ENCODE peak calls at places on chromosomes 7 and 10, in eight cellular contexts. L is DMS153; J is GM12878; N is stimulated activated CD4-positive, alpha-beta T cell treated with anti-CD3 and anti-CD28 coated beads, Interleukin-12 subunit alpha, Interleukin-12 subunit beta, amount 100 ng/mL, for 24 hours; G is naive B cell; Y is activated naive CD8-positive, alpha-beta T cell treated with anti-CD3 and anti-CD28 coated beads, Interleukin-2, amount 50 U/mL, for 24 hours; H is GM23248; T is nephron progenitor cell. R is an unnamed sample.
A peak's percentile ranks its signal among the peaks of the same experiment; 100 is the strongest.

GRCh38 chr7:108497082-108497725 is 28.7 kb downstream of the PNPLA8 start:
- DNase-seq in L (peak; percentile 16), J (peak; percentile 24), N (no peak), G (peak; percentile 59), Y (peak; percentile 51), H (peak; percentile 69), T (peak; percentile 55), R (peak; percentile 57)

GRCh38 chr10:77297370-77297692 is 340.3 kb downstream of the KCNMA1 start:
- DNase-seq in L (no peak), J (no peak), N (no peak), G (no peak), Y (no peak), H (peak; percentile 55), T (no peak), R (no peak)

GRCh38 chr10:37489658-37490003 is 364.2 kb downstream of the ANKRD30A start:
- DNase-seq in L (no peak), J (no peak), N (no peak), G (no peak), Y (no peak), H (no peak), T (no peak), R (no peak)

GRCh38 chr7:82697897-82698296 is 254.3 kb upstream of the CACNA2D1 start:
- DNase-seq in L (no peak), J (no peak), N (no peak), G (no peak), Y (no peak), H (peak; percentile 28), T (no peak), R (no peak)

GRCh38 chr10:115092555-115093285 is 445 bp upstream of the ATRNL1 start:
- DNase-seq in L (no peak), J (no peak), N (no peak), G (peak; percentile 35), Y (peak; percentile 5), H (peak; percentile 44), T (peak; percentile 74), R (peak; percentile 59)

GRCh38 chr7:40105879-40106473 is 28.4 kb downstream of the MPLKIP start:
- DNase-seq in L (no peak), J (no peak), N (no peak), G (no peak), Y (no peak), H (peak; percentile 15), T (no peak), R (no peak)

GRCh38 chr7:116380030-116380429 is 119.5 kb upstream of the CAV2 start:
- DNase-seq in L (no peak), J (no peak), N (no peak), G (no peak), Y (no peak), H (peak; percentile 79), T (no peak), R (no peak)

GRCh38 chr7:3300221-3300650 is 816 bp upstream of the SDK1 start:
- DNase-seq in L (peak; percentile 15), J (no peak), N (no peak), G (no peak), Y (peak; percentile 4), H (peak; percentile 6), T (peak; percentile 27), R (no peak)

GRCh38 chr7:148286150-148286549 is 304.4 kb upstream of the C7orf33 start:
- DNase-seq in L (no peak), J (no peak), N (no peak), G (no peak), Y (no peak), H (peak; percentile 19), T (no peak), R (peak; percentile 60)

GRCh38 chr10:1571587-1572237 is 165.6 kb downstream of the ADARB2 start:
- DNase-seq in L (no peak), J (no peak), N (no peak), G (no peak), Y (no peak), H (no peak), T (no peak), R (no peak)

GRCh38 chr10:31596765-31597164 is 277.7 kb downstream of the ZEB1 start:
- DNase-seq in L (no peak), J (no peak), N (no peak), G (no peak), Y (no peak), H (no peak), T (no peak), R (no peak)

GRCh38 chr10:17381502-17382142 is 72.8 kb downstream of the ST8SIA6 start:
- DNase-seq in L (no peak), J (no peak), N (no peak), G (no peak), Y (no peak), H (no peak), T (no peak), R (no peak)

GRCh38 chr7:101953248-101953819 is 135.9 kb downstream of the CUX1 start:
- DNase-seq in L (no peak), J (peak; percentile 48), N (no peak), G (no peak), Y (peak; percentile 12), H (peak; percentile 92), T (no peak), R (no peak)

GRCh38 chr7:106071356-106071998 is 40.6 kb downstream of the SYPL1 start:
- DNase-seq in L (peak; percentile 53), J (peak; percentile 98), N (no peak), G (peak; percentile 87), Y (peak; percentile 51), H (no peak), T (no peak), R (no peak)

GRCh38 chr10:78977761-78978305 is 90.9 kb upstream of the ZMIZ1 start:
- DNase-seq in L (no peak), J (no peak), N (no peak), G (no peak), Y (no peak), H (peak; percentile 92), T (no peak), R (no peak)

GRCh38 chr10:36880898-36881297 is 244.5 kb upstream of the ANKRD30A start:
- DNase-seq in L (no peak), J (no peak), N (no peak), G (no peak), Y (no peak), H (peak; percentile 65), T (no peak), R (peak; percentile 6)

GRCh38 chr7:50358306-50358705 is 53.8 kb downstream of the IKZF1 start:
- DNase-seq in L (no peak), J (no peak), N (no peak), G (no peak), Y (no peak), H (no peak), T (no peak), R (no peak)

R was measured in iPS-NIHi11.